ENCODE peak calls at places on chromosomes 4 and X, in six cellular contexts. P is HepG2, H is K562, K is GM12878, M is GM12892, Q is H1. T is an unnamed sample.
A peak's percentile ranks its signal among the peaks of the same experiment; 100 is the strongest.

GRCh38 chr4:151555151-151555945 is 146.4 kb downstream of the FHIP1A start:
- DNase-seq in K (no peak), M (no peak), P (no peak), H (no peak), Q (no peak), T (no peak)

GRCh38 chrX:136076942-136077341 is 70.4 kb upstream of the FHL1 start:
- DNase-seq in H (no peak), K (no peak), P (no peak), M (no peak), Q (no peak), T (no peak)

GRCh38 chr4:2962614-2963184 is 507 bp downstream of the NOP14 start:
- DNase-seq in P (peak; percentile 12), H (no peak), K (no peak), Q (no peak), M (no peak), T (no peak)

GRCh38 chrX:150566734-150567182 is 1.7 kb upstream of the MTM1 start:
- DNase-seq in Q (peak; percentile 84), P (no peak), K (no peak), H (no peak), M (no peak), T (no peak)

GRCh38 chr4:53558981-53559620 is 32.2 kb downstream of the LNX1 start:
- DNase-seq in H (no peak), M (no peak), Q (no peak), K (no peak), P (no peak), T (no peak)

GRCh38 chr4:129240816-129241215 is 144.9 kb downstream of the C4orf33 start:
- DNase-seq in P (no peak), M (no peak), H (no peak), Q (no peak), K (no peak), T (no peak)

GRCh38 chrX:9147631-9148189 is 113.8 kb upstream of the FAM9B start:
- DNase-seq in H (no peak), K (no peak), Q (peak; percentile 61), M (no peak), P (no peak), T (no peak)

GRCh38 chrX:69618803-69619202 is 2.9 kb downstream of the EDA start:
- DNase-seq in H (no peak), P (peak; percentile 19), Q (no peak), K (no peak), M (no peak), T (no peak)

GRCh38 chr4:64192731-64193412 is 216.4 kb downstream of the TECRL start:
- DNase-seq in P (no peak), Q (no peak), H (no peak), K (no peak), M (no peak), T (no peak)

GRCh38 chr4:118221193-118221800 is 131.5 kb downstream of the PRSS12 start:
- DNase-seq in Q (no peak), P (no peak), M (no peak), H (no peak), K (no peak), T (no peak)

DNA sequence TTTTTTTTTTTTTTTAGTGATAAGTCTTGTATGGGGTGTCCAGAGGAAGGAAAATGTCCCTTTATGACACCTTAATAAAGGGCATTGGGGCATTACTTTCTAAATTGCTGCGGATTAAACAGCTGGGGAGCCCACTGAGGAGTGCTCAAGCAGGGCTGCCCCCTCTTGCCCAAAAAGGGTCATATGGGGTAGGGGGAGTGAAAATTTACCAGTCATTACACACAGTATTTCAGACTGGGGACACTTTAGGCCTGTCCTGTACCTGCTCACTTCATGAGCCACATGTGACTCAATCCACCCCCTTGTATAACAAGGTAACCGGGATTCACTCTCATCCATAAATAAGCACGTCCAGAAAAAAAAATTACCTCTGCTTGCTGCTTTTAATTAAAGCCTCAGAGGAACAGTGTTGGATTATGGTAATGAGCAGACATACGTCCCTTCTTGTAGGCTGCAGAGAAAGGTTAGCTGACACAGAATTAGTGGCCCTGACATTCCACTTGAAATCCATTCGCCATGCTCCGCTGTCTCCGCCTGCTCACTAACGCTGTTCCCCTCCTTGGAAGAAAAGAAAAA is 1.8 kb downstream of the PRDM8 start:
- DNase-seq in K (no peak), H (no peak), Q (no peak), P (no peak), M (no peak), T (no peak)
- TF ChIP-seq TAF1 in K (no peak), H (no peak), Q (no peak), P (no peak), M (no peak), T (no peak)

DNA sequence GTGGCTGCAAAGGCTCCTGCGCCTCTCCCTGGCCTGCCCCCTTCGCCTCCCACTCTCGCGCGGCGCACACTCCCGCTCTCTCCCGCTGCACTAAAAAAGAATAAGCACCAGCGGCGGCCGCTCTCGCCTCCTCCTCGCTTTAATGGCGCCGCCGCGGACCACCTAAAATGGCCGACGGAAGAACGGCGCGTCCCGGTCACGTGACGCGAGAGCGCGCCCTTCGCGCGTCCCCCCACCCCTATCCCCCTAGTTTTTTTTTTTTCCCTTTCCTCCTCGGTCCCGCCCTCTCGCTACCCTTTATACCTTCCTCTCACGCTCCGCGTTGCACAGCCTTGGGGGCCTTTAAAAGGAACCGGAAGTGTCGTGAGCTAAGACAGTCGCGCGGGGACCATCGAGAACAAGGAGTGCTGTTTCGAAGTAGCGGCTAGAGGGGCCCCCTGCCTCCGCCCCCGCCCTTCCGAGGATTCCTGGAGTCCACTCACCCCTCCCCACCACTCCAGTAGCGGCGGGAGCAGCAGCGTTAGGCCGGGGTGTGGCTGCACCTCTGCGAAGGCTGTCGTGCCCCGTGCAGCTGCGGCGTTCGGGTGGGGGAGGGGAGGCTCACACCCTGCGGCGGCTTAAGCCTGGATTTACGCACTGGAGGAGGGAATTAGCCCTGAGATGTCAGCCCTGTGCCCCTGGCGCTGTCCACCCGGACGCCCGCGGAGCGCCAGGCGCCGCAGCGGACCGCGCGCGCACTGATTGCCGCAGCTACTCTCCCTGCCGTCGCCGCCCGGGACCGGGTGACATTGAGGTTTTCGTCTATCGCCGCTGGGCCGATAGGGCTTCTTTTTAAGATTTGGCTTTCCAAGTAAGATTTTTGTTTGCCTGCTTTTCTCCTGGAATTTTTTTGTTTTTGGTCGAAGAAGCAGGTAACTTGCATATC is at the start of gene HNRNPD:
- DNase-seq in P (peak; percentile 99), K (peak; percentile 97), Q (peak; percentile 96), M (peak; percentile 82), H (peak; percentile 90), T (peak; percentile 86)
- TF ChIP-seq POLR2A in P (peak; percentile 85), K (peak; percentile 99), Q (peak; percentile 86), M (peak; percentile 96), H (peak; percentile 88), T (peak; percentile 75)

DNA sequence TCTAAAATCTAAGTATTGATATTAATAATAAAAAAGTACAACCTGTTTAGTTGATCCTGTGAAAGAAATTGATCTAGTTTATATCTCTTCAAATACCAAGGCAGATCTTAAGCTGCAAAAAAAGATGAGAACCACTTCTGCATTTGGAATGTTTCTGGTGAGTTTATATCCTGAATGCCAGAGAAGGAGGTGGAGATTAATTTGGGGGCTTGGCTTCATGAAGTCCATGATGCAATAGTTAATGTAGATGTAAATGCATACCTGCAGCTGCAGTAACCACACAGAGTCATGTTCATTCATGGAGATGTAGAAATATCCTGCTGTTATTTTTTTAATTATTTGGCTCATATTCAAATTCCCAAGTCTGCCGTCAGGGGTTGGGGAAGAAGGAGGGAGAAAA is at the start of gene SULT1E1:
- DNase-seq in K (no peak), Q (no peak), M (no peak), H (no peak), P (no peak), T (no peak)
- TF ChIP-seq TAF1 in K (no peak), Q (no peak), M (no peak), H (no peak), P (no peak), T (no peak)

DNA sequence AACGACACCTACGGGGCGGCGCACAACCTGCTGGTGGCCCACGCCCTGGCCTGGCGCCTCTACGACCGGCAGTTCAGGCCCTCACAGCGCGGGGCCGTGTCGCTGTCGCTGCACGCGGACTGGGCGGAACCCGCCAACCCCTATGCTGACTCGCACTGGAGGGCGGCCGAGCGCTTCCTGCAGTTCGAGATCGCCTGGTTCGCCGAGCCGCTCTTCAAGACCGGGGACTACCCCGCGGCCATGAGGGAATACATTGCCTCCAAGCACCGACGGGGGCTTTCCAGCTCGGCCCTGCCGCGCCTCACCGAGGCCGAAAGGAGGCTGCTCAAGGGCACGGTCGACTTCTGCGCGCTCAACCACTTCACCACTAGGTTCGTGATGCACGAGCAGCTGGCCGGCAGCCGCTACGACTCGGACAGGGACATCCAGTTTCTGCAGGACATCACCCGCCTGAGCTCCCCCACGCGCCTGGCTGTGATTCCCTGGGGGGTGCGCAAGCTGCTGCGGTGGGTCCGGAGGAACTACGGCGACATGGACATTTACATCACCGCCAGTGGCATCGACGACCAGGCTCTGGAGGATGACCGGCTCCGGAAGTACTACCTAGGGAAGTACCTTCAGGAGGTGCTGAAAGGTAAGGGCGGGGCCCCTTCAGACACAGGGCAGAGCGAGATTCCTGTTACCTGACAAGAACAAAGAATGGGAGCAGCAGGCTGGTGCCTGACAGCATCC is 11.7 kb downstream of the RPL9 start:
- DNase-seq in M (peak; percentile 64), P (no peak), K (peak; percentile 48), H (no peak), Q (peak; percentile 74), T (peak; percentile 56)
- TF ChIP-seq POLR2A in M (no peak), P (no peak), K (peak; percentile 68), H (no peak), Q (no peak), T (peak; percentile 23)

GRCh38 chr4:27082786-27083185 is 222.1 kb downstream of the STIM2 start:
- DNase-seq in M (no peak), P (no peak), Q (no peak), H (no peak), K (no peak), T (no peak)
- TF ChIP-seq TAF1 in M (no peak), P (no peak), Q (no peak), H (no peak), K (no peak), T (no peak)

GRCh38 chrX:107713205-107714195 is 62.1 kb downstream of the TSC22D3 start:
- DNase-seq in K (no peak), Q (no peak), M (no peak), P (no peak), H (no peak), T (no peak)
- TF ChIP-seq POLR2A in K (no peak), Q (no peak), M (no peak), P (no peak), H (no peak), T (peak; percentile 44)